ENCODE peak calls at places on chromosomes 11 and 22, in ten cellular contexts. Y, A, E, V, L, W, H, U, M and P are unnamed samples.

GRCh38 chr11:36273110-36273509 is 16.1 kb downstream of the COMMD9 start:
- DNase-seq in Y (no peak), A (no peak), E (no peak), V (no peak), L (no peak), W (peak), H (no peak), U (no peak), M (no peak), P (peak)

GRCh38 chr11:128498846-128499245 is 88.5 kb downstream of the ETS1 start:
- DNase-seq in Y (no peak), A (no peak), E (no peak), V (no peak), L (no peak), W (no peak), H (no peak), U (no peak), M (no peak), P (no peak)

GRCh38 chr11:96001037-96001436 is 77.1 kb upstream of the MTMR2 start:
- DNase-seq in Y (peak), A (no peak), E (no peak), V (no peak), L (no peak), W (peak), H (peak), U (no peak), M (no peak), P (peak)

GRCh38 chr11:17771415-17771814 is 36.8 kb downstream of the KCNC1 start:
- DNase-seq in Y (no peak), A (no peak), E (no peak), V (no peak), L (no peak), W (no peak), H (no peak), U (no peak), M (no peak), P (no peak)

GRCh38 chr22:27748355-27749168 is 53.0 kb downstream of the MN1 start:
- DNase-seq in Y (peak), A (no peak), E (peak), V (no peak), L (no peak), W (no peak), H (no peak), U (no peak), M (no peak), P (peak)

GRCh38 chr22:24789516-24789915 is 15.0 kb upstream of the PIWIL3 start:
- DNase-seq in Y (no peak), A (no peak), E (no peak), V (no peak), L (no peak), W (no peak), H (no peak), U (no peak), M (no peak), P (no peak)

GRCh38 chr22:39715778-39716495 is 145.4 kb downstream of the CACNA1I start:
- DNase-seq in Y (no peak), A (no peak), E (no peak), V (no peak), L (no peak), W (no peak), H (no peak), U (no peak), M (no peak), P (no peak)

GRCh38 chr22:35631597-35631996 is 14.5 kb upstream of the MB start:
- DNase-seq in Y (no peak), A (peak), E (peak), V (peak), L (no peak), W (no peak), H (no peak), U (peak), M (no peak), P (no peak)

GRCh38 chr11:114472661-114473060 is 33.4 kb downstream of the REXO2 start:
- DNase-seq in Y (no peak), A (no peak), E (no peak), V (no peak), L (no peak), W (no peak), H (no peak), U (no peak), M (no peak), P (no peak)

GRCh38 chr11:2508793-2509192 is 64.0 kb downstream of the KCNQ1 start:
- DNase-seq in Y (no peak), A (peak), E (no peak), V (no peak), L (no peak), W (no peak), H (no peak), U (no peak), M (no peak), P (no peak)

GRCh38 chr11:114650661-114651060 is 27.7 kb upstream of the NXPE2 start:
- DNase-seq in Y (no peak), A (no peak), E (no peak), V (no peak), L (no peak), W (no peak), H (no peak), U (no peak), M (no peak), P (no peak)

GRCh38 chr11:126733685-126734084 is 266.9 kb downstream of the KIRREL3 start:
- DNase-seq in Y (no peak), A (no peak), E (no peak), V (no peak), L (no peak), W (no peak), H (no peak), U (no peak), M (no peak), P (no peak)

GRCh38 chr11:113417428-113417827 is 29.8 kb downstream of the ANKK1 start:
- DNase-seq in Y (no peak), A (no peak), E (no peak), V (no peak), L (no peak), W (no peak), H (no peak), U (no peak), M (no peak), P (peak)

GRCh38 chr11:11284481-11284880 is 68.6 kb downstream of the CSNK2A3 start:
- DNase-seq in Y (no peak), A (no peak), E (no peak), V (no peak), L (no peak), W (no peak), H (no peak), U (no peak), M (no peak), P (no peak)

GRCh38 chr11:132125855-132126841 is 755.7 kb downstream of the NTM start:
- DNase-seq in Y (peak), A (peak), E (peak), V (peak), L (no peak), W (no peak), H (peak), U (peak), M (no peak), P (no peak)

GRCh38 chr22:41563051-41563711 is 2.4 kb downstream of the CSDC2 start:
- DNase-seq in Y (peak), A (no peak), E (peak), V (no peak), L (no peak), W (no peak), H (no peak), U (no peak), M (no peak), P (peak)

GRCh38 chr22:19958083-19959042 is 16.7 kb upstream of the TXNRD2 start:
- DNase-seq in Y (no peak), A (no peak), E (no peak), V (no peak), L (no peak), W (no peak), H (no peak), U (no peak), M (no peak), P (peak)

GRCh38 chr22:48180631-48181030 is 1418.2 kb downstream of the TBC1D22A start:
- DNase-seq in Y (no peak), A (no peak), E (no peak), V (no peak), L (no peak), W (no peak), H (no peak), U (no peak), M (no peak), P (no peak)

GRCh38 chr11:126698576-126698975 is 302.0 kb downstream of the KIRREL3 start:
- DNase-seq in Y (no peak), A (no peak), E (no peak), V (no peak), L (no peak), W (no peak), H (no peak), U (no peak), M (no peak), P (no peak)

GRCh38 chr22:22614065-22614464 is 30.3 kb upstream of the GGTLC2 start:
- DNase-seq in Y (no peak), A (no peak), E (no peak), V (no peak), L (no peak), W (no peak), H (no peak), U (no peak), M (no peak), P (no peak)

GRCh38 chr22:49767355-49768062 is 60.2 kb downstream of the BRD1 start:
- DNase-seq in Y (no peak), A (peak), E (peak), V (no peak), L (no peak), W (no peak), H (no peak), U (peak), M (peak), P (peak)

GRCh38 chr11:26063915-26064314 is 268.0 kb upstream of the ANO3 start:
- DNase-seq in Y (no peak), A (no peak), E (no peak), V (no peak), L (no peak), W (no peak), H (no peak), U (no peak), M (no peak), P (no peak)

GRCh38 chr11:12139144-12139881 is 28.9 kb downstream of the MICAL2 start:
- DNase-seq in Y (peak), A (no peak), E (peak), V (no peak), L (no peak), W (no peak), H (no peak), U (no peak), M (no peak), P (peak)

GRCh38 chr11:18196532-18196931 is 23.9 kb downstream of the MRGPRX4 start:
- DNase-seq in Y (no peak), A (no peak), E (no peak), V (no peak), L (no peak), W (no peak), H (no peak), U (no peak), M (no peak), P (no peak)

GRCh38 chr22:37760152-37760551 is 47.6 kb upstream of the GCAT start:
- DNase-seq in Y (no peak), A (no peak), E (no peak), V (no peak), L (no peak), W (no peak), H (no peak), U (no peak), M (no peak), P (no peak)

GRCh38 chr11:772429-773390 is 4.6 kb downstream of the GATD1 start:
- DNase-seq in Y (no peak), A (no peak), E (no peak), V (no peak), L (no peak), W (peak), H (peak), U (no peak), M (no peak), P (no peak)

GRCh38 chr11:10500757-10501684 is 40.0 kb downstream of the RNF141 start:
- DNase-seq in Y (no peak), A (no peak), E (no peak), V (no peak), L (no peak), W (no peak), H (no peak), U (no peak), M (no peak), P (no peak)

GRCh38 chr11:1762537-1763302 is 1.0 kb downstream of the CTSD start:
- DNase-seq in Y (no peak), A (no peak), E (no peak), V (no peak), L (no peak), W (no peak), H (no peak), U (no peak), M (no peak), P (peak)

GRCh38 chr22:37060801-37061610 is 9.5 kb downstream of the KCTD17 start:
- DNase-seq in Y (no peak), A (no peak), E (no peak), V (peak), L (no peak), W (no peak), H (no peak), U (peak), M (no peak), P (peak)

GRCh38 chr22:27514612-27515011 is 286.9 kb downstream of the MN1 start:
- DNase-seq in Y (no peak), A (no peak), E (no peak), V (no peak), L (no peak), W (no peak), H (no peak), U (no peak), M (no peak), P (no peak)

GRCh38 chr11:116244425-116244824 is 528.4 kb downstream of the BUD13 start:
- DNase-seq in Y (no peak), A (no peak), E (no peak), V (no peak), L (no peak), W (no peak), H (no peak), U (no peak), M (no peak), P (no peak)

GRCh38 chr11:58575377-58576020 is at the start of gene LPXN:
- DNase-seq in Y (no peak), A (peak), E (peak), V (no peak), L (peak), W (no peak), H (peak), U (peak), M (peak), P (no peak)

GRCh38 chr11:15201586-15201985 is 86.9 kb downstream of the INSC start:
- DNase-seq in Y (no peak), A (no peak), E (no peak), V (no peak), L (no peak), W (no peak), H (no peak), U (no peak), M (no peak), P (no peak)

GRCh38 chr11:45982656-45983470 is 60.4 kb downstream of the LARGE2 start:
- DNase-seq in Y (peak), A (no peak), E (peak), V (no peak), L (no peak), W (peak), H (no peak), U (peak), M (no peak), P (peak)

GRCh38 chr11:121521145-121522042 is 68.6 kb upstream of the SORL1-AS1 start:
- DNase-seq in Y (no peak), A (no peak), E (no peak), V (no peak), L (no peak), W (no peak), H (no peak), U (no peak), M (no peak), P (no peak)

GRCh38 chr11:35721576-35722341 is 59.2 kb downstream of the TRIM44 start:
- DNase-seq in Y (no peak), A (peak), E (no peak), V (no peak), L (no peak), W (no peak), H (peak), U (no peak), M (peak), P (peak)

GRCh38 chr11:72413914-72414628 is 20.3 kb downstream of the CLPB start:
- DNase-seq in Y (peak), A (peak), E (peak), V (peak), L (peak), W (peak), H (peak), U (peak), M (peak), P (peak)